ENCODE peak calls at places on chromosome 15, in seven cellular contexts. U is Caco-2; E is CD4-positive, alpha-beta T cell; K is uterus; H is NCI-H524; S is kidney; M is PC-3. Z is an unnamed sample.

GRCh38 chr15:27167738-27168137 is 196.8 kb downstream of the GABRG3 start:
- DNase-seq in U (no peak), S (peak), H (no peak), K (no peak), M (no peak), E (no peak), Z (no peak)

GRCh38 chr15:64092075-64092820 is 1.4 kb downstream of the CIAO2A start:
- DNase-seq in S (no peak), U (no peak), M (peak), H (peak), E (no peak), K (no peak), Z (peak)

GRCh38 chr15:42404461-42405235 is 45.3 kb downstream of the CAPN3 start:
- DNase-seq in M (no peak), U (no peak), H (no peak), K (no peak), S (no peak), E (no peak), Z (no peak)

GRCh38 chr15:89399390-89400120 is 64.9 kb upstream of the POLG start:
- DNase-seq in M (peak), K (no peak), H (peak), E (no peak), U (peak), S (no peak), Z (peak)

GRCh38 chr15:69170597-69170996 is 10.2 kb downstream of the GLCE start:
- DNase-seq in K (no peak), U (no peak), H (no peak), M (no peak), E (no peak), S (no peak), Z (no peak)

GRCh38 chr15:38745136-38745535 is 180.5 kb upstream of the RASGRP1 start:
- DNase-seq in M (no peak), S (no peak), U (no peak), K (no peak), E (no peak), H (no peak), Z (no peak)

GRCh38 chr15:67125589-67126502 is 60.4 kb downstream of the SMAD3 start:
- DNase-seq in E (no peak), S (peak), M (peak), U (no peak), K (peak), H (no peak), Z (no peak)

GRCh38 chr15:101479851-101480612 is 9.5 kb downstream of the PCSK6 start:
- DNase-seq in E (no peak), H (peak), S (no peak), M (no peak), K (no peak), U (no peak), Z (no peak)

GRCh38 chr15:62791694-62792093 is 250.9 kb upstream of the TPM1 start:
- DNase-seq in U (no peak), S (no peak), E (no peak), H (peak), K (no peak), M (no peak), Z (no peak)

GRCh38 chr15:39341238-39341637 is 239.6 kb upstream of the THBS1 start:
- DNase-seq in E (no peak), S (no peak), K (no peak), M (no peak), U (no peak), H (no peak), Z (no peak)

Z was measured in naive thymus-derived CD8-positive, alpha-beta T cell.